ENCODE peak calls at places on chromosome 6, in seven cellular contexts. W is brain microvascular endothelial cell, D is lower lobe of right lung, E is AG04449, F is dorsolateral prefrontal cortex, G is breast epithelium, J is cardiac fibroblast. Q is an unnamed sample.

GRCh38 chr6:3139090-3139903 is 18.0 kb downstream of the TUBB2A start:
- DNase-seq in W (peak), D (peak), E (no peak), F (no peak), G (peak), J (peak), Q (peak)

GRCh38 chr6:79737172-79737571 is 106.0 kb downstream of the SH3BGRL2 start:
- DNase-seq in W (no peak), D (no peak), E (no peak), F (no peak), G (no peak), J (peak), Q (peak)

GRCh38 chr6:15207923-15208322 is 37.9 kb upstream of the JARID2 start:
- DNase-seq in W (peak), D (no peak), E (no peak), F (no peak), G (no peak), J (peak), Q (peak)

GRCh38 chr6:125747589-125748533 is 1.6 kb upstream of the HEY2 start:
- DNase-seq in W (no peak), D (peak), E (no peak), F (peak), G (peak), J (no peak), Q (no peak)

GRCh38 chr6:117188627-117189201 is 76.6 kb upstream of the VGLL2 start:
- DNase-seq in W (no peak), D (no peak), E (no peak), F (no peak), G (no peak), J (no peak), Q (no peak)

GRCh38 chr6:160431231-160431630 is 83.1 kb downstream of the SLC22A3 start:
- DNase-seq in W (peak), D (no peak), E (peak), F (no peak), G (no peak), J (peak), Q (peak)

GRCh38 chr6:159169557-159170332 is 545 bp downstream of the FNDC1 start:
- DNase-seq in W (peak), D (peak), E (no peak), F (no peak), G (no peak), J (peak), Q (peak)

GRCh38 chr6:82555801-82556200 is 192.2 kb downstream of the TPBG start:
- DNase-seq in W (no peak), D (no peak), E (no peak), F (no peak), G (no peak), J (no peak), Q (peak)

GRCh38 chr6:111087871-111088667 is 766 bp downstream of the SLC16A10 start:
- DNase-seq in W (no peak), D (peak), E (no peak), F (no peak), G (no peak), J (no peak), Q (no peak)

GRCh38 chr6:42598300-42598699 is 34.5 kb downstream of the UBR2 start:
- DNase-seq in W (no peak), D (no peak), E (no peak), F (no peak), G (no peak), J (no peak), Q (no peak)

GRCh38 chr6:105317607-105318533 is 85.0 kb downstream of the PREP start:
- DNase-seq in W (no peak), D (no peak), E (no peak), F (no peak), G (no peak), J (peak), Q (peak)

GRCh38 chr6:17059820-17060219 is 42.0 kb upstream of the STMND1 start:
- DNase-seq in W (no peak), D (no peak), E (no peak), F (no peak), G (no peak), J (no peak), Q (no peak)

GRCh38 chr6:70257874-70258273 is 45.0 kb downstream of the COL9A1 start:
- DNase-seq in W (no peak), D (no peak), E (no peak), F (no peak), G (no peak), J (no peak), Q (no peak)

GRCh38 chr6:9543649-9544048 is 871.2 kb downstream of the TFAP2A start:
- DNase-seq in W (no peak), D (no peak), E (no peak), F (no peak), G (no peak), J (no peak), Q (no peak)

GRCh38 chr6:10505529-10505928 is 15.6 kb upstream of the GCNT2 start:
- DNase-seq in W (no peak), D (no peak), E (no peak), F (no peak), G (no peak), J (no peak), Q (no peak)

GRCh38 chr6:163577404-163577803 is 162.9 kb downstream of the QKI start:
- DNase-seq in W (no peak), D (no peak), E (no peak), F (no peak), G (no peak), J (no peak), Q (no peak)

GRCh38 chr6:83890520-83890919 is 31.0 kb downstream of the CYB5R4 start:
- DNase-seq in W (no peak), D (no peak), E (no peak), F (no peak), G (no peak), J (no peak), Q (no peak)

GRCh38 chr6:72624557-72625160 is 2.8 kb downstream of the KCNQ5 start:
- DNase-seq in W (no peak), D (no peak), E (no peak), F (no peak), G (no peak), J (peak), Q (peak)

GRCh38 chr6:19851273-19852089 is 14.3 kb downstream of the ID4 start:
- DNase-seq in W (peak), D (no peak), E (peak), F (no peak), G (no peak), J (peak), Q (peak)

GRCh38 chr6:75922226-75922625 is 150.2 kb downstream of the IMPG1 start:
- DNase-seq in W (peak), D (no peak), E (no peak), F (no peak), G (no peak), J (no peak), Q (peak)

GRCh38 chr6:278494-278893 is 13.8 kb upstream of the DUSP22 start:
- DNase-seq in W (no peak), D (no peak), E (no peak), F (no peak), G (no peak), J (no peak), Q (no peak)

GRCh38 chr6:4102687-4103244 is 23.8 kb upstream of the FAM217A start:
- DNase-seq in W (no peak), D (no peak), E (no peak), F (no peak), G (no peak), J (no peak), Q (no peak)

GRCh38 chr6:88220493-88220892 is 54.3 kb upstream of the CNR1 start:
- DNase-seq in W (peak), D (no peak), E (no peak), F (no peak), G (no peak), J (peak), Q (peak)

GRCh38 chr6:141829996-141830395 is 302.7 kb upstream of the GJE1 start:
- DNase-seq in W (no peak), D (no peak), E (no peak), F (no peak), G (no peak), J (no peak), Q (no peak)

GRCh38 chr6:130223508-130223907 is 757 bp upstream of the SAMD3 start:
- DNase-seq in W (no peak), D (no peak), E (no peak), F (no peak), G (no peak), J (no peak), Q (no peak)

GRCh38 chr6:4487538-4487937 is 288.7 kb upstream of the CDYL start:
- DNase-seq in W (no peak), D (no peak), E (no peak), F (no peak), G (no peak), J (no peak), Q (no peak)

GRCh38 chr6:17086469-17086868 is 15.4 kb upstream of the STMND1 start:
- DNase-seq in W (peak), D (no peak), E (peak), F (no peak), G (peak), J (peak), Q (peak)

GRCh38 chr6:170082067-170082466 is 208.8 kb downstream of the DLL1 start:
- DNase-seq in W (no peak), D (peak), E (no peak), F (no peak), G (no peak), J (no peak), Q (no peak)

GRCh38 chr6:32436995-32437836 is 2.5 kb upstream of the HLA-DRA start:
- DNase-seq in W (no peak), D (no peak), E (no peak), F (no peak), G (no peak), J (peak), Q (peak)

GRCh38 chr6:10429638-10430427 is 15.0 kb upstream of the TFAP2A start:
- DNase-seq in W (peak), D (no peak), E (no peak), F (no peak), G (peak), J (peak), Q (peak)

GRCh38 chr6:160030103-160030502 is 61.2 kb downstream of the IGF2R start:
- DNase-seq in W (peak), D (peak), E (peak), F (peak), G (no peak), J (peak), Q (peak)

GRCh38 chr6:24004062-24004461 is 122.0 kb upstream of the NRSN1 start:
- DNase-seq in W (no peak), D (no peak), E (no peak), F (no peak), G (no peak), J (no peak), Q (peak)

GRCh38 chr6:10180138-10181074 is 234.5 kb downstream of the TFAP2A start:
- DNase-seq in W (no peak), D (no peak), E (no peak), F (no peak), G (no peak), J (no peak), Q (no peak)

GRCh38 chr6:107331409-107332386 is 127.7 kb downstream of the PDSS2 start:
- DNase-seq in W (no peak), D (no peak), E (no peak), F (no peak), G (no peak), J (no peak), Q (no peak)

GRCh38 chr6:108795122-108795521 is 53.1 kb upstream of the ARMC2 start:
- DNase-seq in W (no peak), D (no peak), E (no peak), F (no peak), G (no peak), J (no peak), Q (no peak)

GRCh38 chr6:90177544-90178293 is 118.9 kb downstream of the BACH2 start:
- DNase-seq in W (no peak), D (no peak), E (no peak), F (no peak), G (no peak), J (no peak), Q (no peak)

GRCh38 chr6:90178294-90178678 is 118.4 kb downstream of the BACH2 start:
- DNase-seq in W (no peak), D (no peak), E (no peak), F (no peak), G (no peak), J (no peak), Q (no peak)

GRCh38 chr6:90175627-90176538 is 120.8 kb downstream of the BACH2 start:
- DNase-seq in W (no peak), D (no peak), E (no peak), F (no peak), G (peak), J (no peak), Q (no peak)

GRCh38 chr6:90180526-90180925 is 116.1 kb downstream of the BACH2 start:
- DNase-seq in W (no peak), D (no peak), E (no peak), F (no peak), G (no peak), J (no peak), Q (no peak)

DNA sequence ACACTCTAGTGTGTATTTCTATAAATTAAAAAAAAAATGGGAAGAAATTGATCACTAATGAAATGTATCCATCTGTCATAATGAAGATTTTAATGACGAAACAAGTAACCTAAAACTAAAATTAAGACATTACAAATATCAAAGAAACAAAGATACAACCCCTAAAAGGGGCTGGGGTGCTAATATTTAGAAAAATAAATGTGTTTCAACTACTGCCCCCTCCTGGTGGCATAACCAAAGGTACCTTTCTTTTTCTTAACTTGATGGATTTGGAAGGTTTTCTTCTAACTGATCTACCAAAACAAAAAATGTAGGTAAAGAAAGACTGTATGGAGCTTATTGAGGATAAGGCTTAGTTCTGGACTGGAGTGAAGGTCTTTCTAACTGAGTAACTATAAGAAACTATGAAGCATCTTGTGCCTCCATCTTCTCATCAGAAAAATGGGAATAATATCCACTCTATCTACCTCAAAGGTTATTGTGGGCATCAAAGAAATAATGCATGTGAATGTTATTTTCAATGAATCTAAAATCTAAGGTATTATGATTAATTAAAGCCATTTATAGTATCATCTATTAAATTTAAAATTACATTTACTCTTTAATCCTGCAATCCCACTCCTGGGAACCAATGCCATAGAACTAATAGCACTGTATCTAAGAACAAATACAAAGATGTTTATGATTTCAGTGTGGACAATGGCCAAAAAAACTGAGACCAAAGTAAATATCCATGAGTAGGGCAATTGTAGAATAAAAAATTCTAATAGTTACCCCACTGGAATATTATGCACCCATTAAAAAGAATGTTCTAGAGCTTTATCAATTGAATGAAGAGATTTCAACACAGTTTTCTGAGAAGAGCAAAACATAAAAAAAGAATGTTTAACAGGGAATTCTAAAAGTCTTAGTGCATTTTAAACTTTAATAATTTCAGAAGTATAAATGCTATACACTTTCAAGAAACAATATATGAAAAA is 117.2 kb downstream of the BACH2 start:
- DNase-seq in W (no peak), D (no peak), E (no peak), F (no peak), G (no peak), J (peak), Q (peak)
- TF ChIP-seq CTCF in W (peak), D (peak), E (no peak), F (peak), G (no peak), J (peak), Q (peak)

GRCh38 chr6:34585108-34585507 is 29.0 kb upstream of the SPDEF start:
- DNase-seq in W (no peak), D (no peak), E (no peak), F (no peak), G (no peak), J (no peak), Q (no peak)

GRCh38 chr6:34583461-34583860 is 27.3 kb upstream of the SPDEF start:
- DNase-seq in W (no peak), D (no peak), E (no peak), F (no peak), G (no peak), J (no peak), Q (no peak)

GRCh38 chr6:34585512-34586045 is 29.4 kb upstream of the SPDEF start:
- DNase-seq in W (peak), D (no peak), E (no peak), F (no peak), G (no peak), J (peak), Q (peak)

GRCh38 chr6:34584694-34585093 is 28.6 kb upstream of the SPDEF start:
- DNase-seq in W (no peak), D (no peak), E (no peak), F (no peak), G (no peak), J (no peak), Q (no peak)

GRCh38 chr6:34583861-34584604 is 27.9 kb upstream of the SPDEF start:
- DNase-seq in W (no peak), D (no peak), E (no peak), F (no peak), G (no peak), J (no peak), Q (no peak)
- H3K4me3 ChIP-seq in W (no peak), D (no peak), E (no peak), F (no peak), G (no peak), J (no peak), Q (no peak)

GRCh38 chr6:102223942-102224341 is 830.4 kb downstream of the GRIK2 start:
- DNase-seq in W (no peak), D (no peak), E (no peak), F (no peak), G (no peak), J (no peak), Q (no peak)

DNA sequence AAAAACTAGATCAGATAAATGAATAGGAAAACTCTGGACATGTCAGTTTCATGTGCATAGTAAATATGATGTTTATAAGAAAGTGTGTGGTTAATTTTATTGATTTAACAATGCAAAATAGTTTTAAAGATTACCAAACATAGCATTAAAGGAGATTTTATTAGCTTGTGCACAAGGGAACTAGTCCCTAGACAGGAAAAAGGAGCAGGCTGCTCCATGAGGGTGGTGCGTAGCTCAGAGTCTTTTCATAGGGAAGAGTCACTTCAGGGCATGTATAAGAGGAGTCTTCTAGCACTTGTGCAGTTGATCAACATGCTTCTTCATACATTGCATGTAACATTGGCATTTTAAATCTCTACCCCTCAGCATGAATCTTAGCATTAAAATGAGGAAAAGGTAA is 835.8 kb downstream of the GRIK2 start:
- DNase-seq in W (no peak), D (no peak), E (no peak), F (no peak), G (no peak), J (no peak), Q (no peak)
- TF ChIP-seq CTCF in W (no peak), D (no peak), E (no peak), F (no peak), G (no peak), J (no peak), Q (no peak)

GRCh38 chr6:168030218-168030693 is 32.8 kb downstream of the KIF25 start:
- DNase-seq in W (no peak), D (no peak), E (no peak), F (no peak), G (no peak), J (no peak), Q (no peak)

GRCh38 chr6:168031411-168032382 is 34.2 kb downstream of the KIF25 start:
- DNase-seq in W (peak), D (no peak), E (no peak), F (no peak), G (peak), J (peak), Q (no peak)

GRCh38 chr6:168033791-168034190 is 36.3 kb downstream of the KIF25 start:
- DNase-seq in W (no peak), D (no peak), E (no peak), F (no peak), G (no peak), J (no peak), Q (no peak)

GRCh38 chr6:168030881-168031280 is 33.4 kb downstream of the KIF25 start:
- DNase-seq in W (no peak), D (no peak), E (no peak), F (no peak), G (no peak), J (no peak), Q (no peak)

DNA sequence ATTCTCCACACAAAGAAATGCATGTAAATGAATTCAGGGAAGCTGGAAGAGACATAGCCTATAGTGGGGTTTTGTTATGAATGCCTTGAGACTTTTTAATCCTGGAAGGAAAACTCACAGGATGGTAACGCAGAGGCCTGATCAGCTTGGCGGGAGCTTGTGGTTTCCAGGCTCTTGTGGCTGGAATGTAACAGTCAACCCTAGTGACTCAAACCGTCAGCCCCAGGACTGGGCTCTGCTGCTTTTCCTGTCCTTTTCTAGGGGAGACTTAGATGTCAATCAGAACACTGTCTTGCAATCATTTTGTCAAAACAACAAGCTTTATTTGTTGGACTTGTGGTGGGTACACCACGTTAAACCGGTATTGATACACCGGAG is 34.9 kb downstream of the KIF25 start:
- DNase-seq in W (peak), D (no peak), E (peak), F (no peak), G (peak), J (peak), Q (peak)
- H3K4me3 ChIP-seq in W (no peak), D (no peak), E (no peak), F (no peak), G (no peak), J (no peak), Q (no peak)

DNA sequence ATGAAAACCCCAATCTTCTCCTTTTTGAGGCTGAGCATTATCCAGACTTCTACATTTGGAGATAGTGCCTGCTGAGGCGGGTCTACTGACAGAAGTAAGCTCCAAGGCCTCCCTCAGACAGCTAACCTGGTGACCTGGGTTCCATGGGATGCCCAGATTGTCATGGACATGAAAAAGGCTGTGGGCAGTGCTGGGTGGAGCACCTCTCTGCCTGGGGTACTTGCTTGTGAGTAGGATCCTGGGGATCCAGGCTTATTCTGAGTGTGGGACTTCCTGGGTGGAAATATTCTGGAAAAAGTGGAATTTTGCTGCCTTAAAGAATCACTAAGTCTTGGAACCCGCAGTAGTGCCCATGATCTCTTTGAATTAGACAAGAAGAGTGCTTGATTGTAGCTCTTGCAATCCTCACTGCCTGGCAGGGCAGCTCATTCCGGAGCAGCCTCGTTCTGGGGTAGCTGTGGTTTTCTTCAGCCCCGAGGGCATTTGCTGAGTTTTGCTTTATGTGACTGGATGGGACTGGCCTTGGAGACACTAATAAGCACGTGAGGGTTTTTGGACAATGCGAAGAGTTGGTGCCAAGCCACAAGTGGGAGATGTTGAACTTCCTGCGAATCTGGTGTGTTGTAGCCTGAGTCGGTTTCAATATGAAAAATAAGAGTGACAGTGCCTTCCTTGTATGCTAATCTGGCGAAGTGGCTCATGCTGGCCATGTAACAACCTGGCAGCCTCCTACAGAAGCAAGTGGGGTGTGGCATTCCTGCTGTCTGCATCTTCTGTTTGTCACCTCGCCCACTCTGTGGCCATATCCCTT is 28.2 kb downstream of the SNRNP48 start:
- DNase-seq in W (peak), D (peak), E (peak), F (no peak), G (peak), J (peak), Q (peak)
- TF ChIP-seq CTCF in W (peak), D (no peak), E (no peak), F (no peak), G (no peak), J (no peak), Q (peak)